ENCODE peak calls at places on chromosomes 2 and 18, in nine cellular contexts. One of them, this sample, is unnamed.

GRCh38 chr2:19879115-19879514 is 22.7 kb downstream of the TTC32 start:
- DNase-seq in colonic mucosa: no peak
- DNase-seq in dorsolateral prefrontal cortex: no peak
- DNase-seq in PC-3: no peak
- DNase-seq in pancreas: no peak
- DNase-seq in uterus: no peak
- DNase-seq in stomach: no peak
- DNase-seq in right lobe of liver: no peak
- DNase-seq in spleen: no peak
- DNase-seq in this sample: no peak

GRCh38 chr2:226792155-226792871 is 7.3 kb downstream of the IRS1 start:
- DNase-seq in colonic mucosa: peak; percentile 31
- DNase-seq in stomach: no peak
- DNase-seq in pancreas: no peak
- DNase-seq in PC-3: peak; percentile 23
- DNase-seq in uterus: no peak
- DNase-seq in dorsolateral prefrontal cortex: no peak
- DNase-seq in right lobe of liver: no peak
- DNase-seq in spleen: no peak
- DNase-seq in this sample: no peak

GRCh38 chr2:47898089-47898731 is 8.1 kb downstream of the FBXO11 start:
- DNase-seq in stomach: no peak
- DNase-seq in colonic mucosa: no peak
- DNase-seq in right lobe of liver: no peak
- DNase-seq in spleen: no peak
- DNase-seq in PC-3: no peak
- DNase-seq in uterus: no peak
- DNase-seq in dorsolateral prefrontal cortex: no peak
- DNase-seq in pancreas: no peak
- DNase-seq in this sample: no peak

GRCh38 chr2:158024288-158024898 is 77.3 kb upstream of the UPP2 start:
- DNase-seq in stomach: peak; percentile 54
- DNase-seq in dorsolateral prefrontal cortex: peak; percentile 41
- DNase-seq in right lobe of liver: peak; percentile 49
- DNase-seq in pancreas: peak; percentile 25
- DNase-seq in colonic mucosa: peak; percentile 56
- DNase-seq in PC-3: peak; percentile 74
- DNase-seq in uterus: no peak
- DNase-seq in spleen: no peak
- DNase-seq in this sample: no peak

GRCh38 chr2:140600116-140600515 is 1530.7 kb downstream of the LRP1B start:
- DNase-seq in uterus: no peak
- DNase-seq in colonic mucosa: no peak
- DNase-seq in stomach: no peak
- DNase-seq in dorsolateral prefrontal cortex: no peak
- DNase-seq in PC-3: peak; percentile 71
- DNase-seq in spleen: no peak
- DNase-seq in pancreas: no peak
- DNase-seq in right lobe of liver: no peak
- DNase-seq in this sample: no peak

GRCh38 chr2:73103018-73103542 is 9.7 kb downstream of the RAB11FIP5 start:
- DNase-seq in right lobe of liver: peak; percentile 11
- DNase-seq in dorsolateral prefrontal cortex: no peak
- DNase-seq in colonic mucosa: peak; percentile 36
- DNase-seq in spleen: no peak
- DNase-seq in pancreas: no peak
- DNase-seq in PC-3: no peak
- DNase-seq in uterus: no peak
- DNase-seq in stomach: no peak
- DNase-seq in this sample: no peak

GRCh38 chr2:24269270-24269669 is 91.1 kb downstream of the ITSN2 start:
- DNase-seq in dorsolateral prefrontal cortex: no peak
- DNase-seq in spleen: no peak
- DNase-seq in pancreas: no peak
- DNase-seq in stomach: no peak
- DNase-seq in uterus: no peak
- DNase-seq in PC-3: peak; percentile 86
- DNase-seq in colonic mucosa: no peak
- DNase-seq in right lobe of liver: no peak
- DNase-seq in this sample: no peak

GRCh38 chr2:62467475-62468321 is 38.3 kb downstream of the TMEM17 start:
- DNase-seq in spleen: no peak
- DNase-seq in uterus: no peak
- DNase-seq in stomach: no peak
- DNase-seq in right lobe of liver: peak; percentile 56
- DNase-seq in pancreas: no peak
- DNase-seq in colonic mucosa: no peak
- DNase-seq in dorsolateral prefrontal cortex: no peak
- DNase-seq in PC-3: no peak
- DNase-seq in this sample: no peak

GRCh38 chr2:207073791-207074678 is 91.7 kb downstream of the KLF7 start:
- DNase-seq in pancreas: no peak
- DNase-seq in colonic mucosa: no peak
- DNase-seq in PC-3: peak; percentile 13
- DNase-seq in spleen: no peak
- DNase-seq in stomach: no peak
- DNase-seq in right lobe of liver: peak; percentile 28
- DNase-seq in dorsolateral prefrontal cortex: no peak
- DNase-seq in uterus: no peak
- DNase-seq in this sample: no peak

GRCh38 chr18:36035253-36035652 is 32.1 kb downstream of the RPRD1A start:
- DNase-seq in colonic mucosa: no peak
- DNase-seq in PC-3: no peak
- DNase-seq in stomach: no peak
- DNase-seq in dorsolateral prefrontal cortex: no peak
- DNase-seq in spleen: no peak
- DNase-seq in right lobe of liver: no peak
- DNase-seq in uterus: no peak
- DNase-seq in pancreas: no peak
- DNase-seq in this sample: no peak

GRCh38 chr2:217785544-217786045 is 217.2 kb downstream of the TNS1 start:
- DNase-seq in colonic mucosa: peak; percentile 78
- DNase-seq in right lobe of liver: peak; percentile 67
- DNase-seq in uterus: peak; percentile 83
- DNase-seq in pancreas: peak; percentile 65
- DNase-seq in dorsolateral prefrontal cortex: peak; percentile 46
- DNase-seq in spleen: peak; percentile 91
- DNase-seq in PC-3: peak; percentile 81
- DNase-seq in stomach: peak; percentile 87
- DNase-seq in this sample: no peak

GRCh38 chr2:68643874-68644485 is 601 bp downstream of the PROKR1 start:
- DNase-seq in right lobe of liver: no peak
- DNase-seq in spleen: no peak
- DNase-seq in stomach: no peak
- DNase-seq in uterus: no peak
- DNase-seq in PC-3: no peak
- DNase-seq in dorsolateral prefrontal cortex: no peak
- DNase-seq in colonic mucosa: no peak
- DNase-seq in pancreas: no peak
- DNase-seq in this sample: no peak
- H3K4me3 ChIP-seq in right lobe of liver: peak overlapping the region; percentile 56
- H3K4me3 ChIP-seq in spleen: peak overlapping the region; percentile 71
- H3K4me3 ChIP-seq in stomach: peak overlapping the region; percentile 54
- H3K4me3 ChIP-seq in uterus: peak overlapping the region; percentile 30
- H3K4me3 ChIP-seq in PC-3: peak overlapping the region; percentile 71
- H3K4me3 ChIP-seq in dorsolateral prefrontal cortex: peak overlapping the region; percentile 68
- H3K4me3 ChIP-seq in colonic mucosa: peak overlapping the region; percentile 54
- H3K4me3 ChIP-seq in pancreas: no peak overlapping the region
- H3K4me3 ChIP-seq in this sample: peak overlapping the region; percentile 38

GRCh38 chr2:119516121-119516520 is 8.2 kb downstream of the SCTR start:
- DNase-seq in stomach: no peak
- DNase-seq in pancreas: no peak
- DNase-seq in uterus: no peak
- DNase-seq in spleen: no peak
- DNase-seq in dorsolateral prefrontal cortex: no peak
- DNase-seq in PC-3: no peak
- DNase-seq in colonic mucosa: no peak
- DNase-seq in right lobe of liver: no peak
- DNase-seq in this sample: no peak

GRCh38 chr2:119520696-119521436 is 3.4 kb downstream of the SCTR start:
- DNase-seq in spleen: no peak
- DNase-seq in dorsolateral prefrontal cortex: no peak
- DNase-seq in pancreas: no peak
- DNase-seq in stomach: no peak
- DNase-seq in uterus: no peak
- DNase-seq in PC-3: no peak
- DNase-seq in right lobe of liver: no peak
- DNase-seq in colonic mucosa: no peak
- DNase-seq in this sample: no peak

GRCh38 chr2:119521437-119521825 is 2.9 kb downstream of the SCTR start:
- DNase-seq in PC-3: no peak
- DNase-seq in spleen: no peak
- DNase-seq in stomach: no peak
- DNase-seq in right lobe of liver: no peak
- DNase-seq in dorsolateral prefrontal cortex: no peak
- DNase-seq in colonic mucosa: no peak
- DNase-seq in pancreas: no peak
- DNase-seq in uterus: no peak
- DNase-seq in this sample: no peak

GRCh38 chr2:119518401-119518800 is 5.9 kb downstream of the SCTR start:
- DNase-seq in colonic mucosa: no peak
- DNase-seq in dorsolateral prefrontal cortex: no peak
- DNase-seq in uterus: no peak
- DNase-seq in spleen: no peak
- DNase-seq in stomach: no peak
- DNase-seq in pancreas: no peak
- DNase-seq in PC-3: no peak
- DNase-seq in right lobe of liver: no peak
- DNase-seq in this sample: no peak

DNA sequence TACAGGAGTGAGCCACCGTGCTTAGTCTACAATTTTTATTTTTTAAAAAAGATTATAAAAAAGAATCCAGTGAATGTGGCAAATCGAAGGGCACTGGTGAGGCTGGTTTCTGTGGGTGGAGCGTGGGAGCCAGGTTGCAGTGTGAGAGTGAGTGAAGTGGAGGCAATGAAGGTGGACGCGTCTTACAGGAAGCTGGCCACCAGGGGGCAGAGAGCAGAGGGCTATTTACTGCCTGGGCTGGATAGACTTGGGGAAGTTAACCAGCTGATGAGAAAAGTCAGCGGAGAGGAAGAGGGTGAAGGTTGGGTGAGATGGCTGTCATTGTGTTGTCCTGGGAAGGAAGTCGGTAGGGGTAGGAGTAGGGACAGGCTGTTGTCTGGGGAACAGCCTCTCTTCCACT is 6.8 kb downstream of the SCTR start:
- DNase-seq in stomach: peak; percentile 84
- DNase-seq in colonic mucosa: peak; percentile 75
- DNase-seq in right lobe of liver: peak; percentile 77
- DNase-seq in dorsolateral prefrontal cortex: no peak
- DNase-seq in PC-3: peak; percentile 51
- DNase-seq in uterus: no peak
- DNase-seq in pancreas: peak; percentile 77
- DNase-seq in spleen: no peak
- DNase-seq in this sample: no peak
- TF ChIP-seq CTCF in stomach: peak; percentile 81
- TF ChIP-seq CTCF in colonic mucosa: peak; percentile 64
- TF ChIP-seq CTCF in right lobe of liver: peak; percentile 69
- TF ChIP-seq CTCF in dorsolateral prefrontal cortex: peak; percentile 54
- TF ChIP-seq CTCF in PC-3: peak; percentile 66
- TF ChIP-seq CTCF in uterus: peak; percentile 13
- TF ChIP-seq CTCF in pancreas: peak; percentile 69
- TF ChIP-seq CTCF in spleen: peak; percentile 60
- TF ChIP-seq CTCF in this sample: peak; percentile 72

DNA sequence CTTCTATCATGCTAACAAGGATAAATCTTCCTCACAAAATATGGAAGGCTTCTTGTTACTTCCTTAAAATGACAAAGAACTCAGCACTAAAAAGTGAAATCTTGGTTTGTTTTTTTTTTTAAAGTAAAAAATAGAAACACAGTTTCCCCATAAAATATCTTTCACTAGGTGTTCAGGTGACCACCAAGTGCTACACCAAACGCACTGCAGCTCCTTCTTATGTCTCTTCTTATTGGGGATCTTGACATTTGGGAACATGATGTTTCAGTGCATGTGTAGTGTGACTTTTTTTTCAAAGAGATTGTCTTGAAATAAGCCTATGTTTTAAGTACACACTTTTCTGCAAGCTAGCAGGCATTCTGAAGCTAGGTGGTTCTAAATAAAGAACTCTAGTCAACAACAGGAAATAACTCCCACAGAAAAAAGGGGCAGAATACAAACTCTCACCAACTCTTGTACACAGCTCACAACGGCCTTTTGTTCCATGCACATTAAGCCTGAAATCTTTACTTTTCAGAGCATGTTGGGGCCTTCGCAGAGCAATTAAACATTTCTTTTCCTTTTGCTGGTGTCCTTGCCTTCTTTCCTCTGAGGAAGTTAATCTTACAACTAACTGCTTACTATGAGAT is 13.2 kb upstream of the SERTAD2 start:
- DNase-seq in uterus: no peak
- DNase-seq in colonic mucosa: no peak
- DNase-seq in pancreas: no peak
- DNase-seq in spleen: no peak
- DNase-seq in dorsolateral prefrontal cortex: no peak
- DNase-seq in stomach: no peak
- DNase-seq in right lobe of liver: no peak
- DNase-seq in PC-3: no peak
- DNase-seq in this sample: no peak
- H3K4me3 ChIP-seq in uterus: no peak overlapping the region
- H3K4me3 ChIP-seq in colonic mucosa: no peak overlapping the region
- H3K4me3 ChIP-seq in pancreas: no peak overlapping the region
- H3K4me3 ChIP-seq in spleen: peak overlapping the region; percentile 2
- H3K4me3 ChIP-seq in dorsolateral prefrontal cortex: no peak overlapping the region
- H3K4me3 ChIP-seq in stomach: no peak overlapping the region
- H3K4me3 ChIP-seq in right lobe of liver: no peak overlapping the region
- H3K4me3 ChIP-seq in PC-3: no peak overlapping the region
- H3K4me3 ChIP-seq in this sample: no peak overlapping the region

GRCh38 chr2:118861242-118861641 is 13.8 kb upstream of the EN1 start:
- DNase-seq in dorsolateral prefrontal cortex: no peak
- DNase-seq in stomach: no peak
- DNase-seq in colonic mucosa: no peak
- DNase-seq in PC-3: no peak
- DNase-seq in right lobe of liver: no peak
- DNase-seq in pancreas: no peak
- DNase-seq in spleen: no peak
- DNase-seq in uterus: no peak
- DNase-seq in this sample: no peak

GRCh38 chr2:118860506-118860905 is 13.1 kb upstream of the EN1 start:
- DNase-seq in uterus: no peak
- DNase-seq in right lobe of liver: no peak
- DNase-seq in stomach: no peak
- DNase-seq in spleen: no peak
- DNase-seq in dorsolateral prefrontal cortex: no peak
- DNase-seq in pancreas: no peak
- DNase-seq in colonic mucosa: no peak
- DNase-seq in PC-3: peak; percentile 33
- DNase-seq in this sample: no peak

GRCh38 chr2:118861741-118862140 is 14.3 kb upstream of the EN1 start:
- DNase-seq in PC-3: no peak
- DNase-seq in pancreas: no peak
- DNase-seq in uterus: no peak
- DNase-seq in spleen: no peak
- DNase-seq in right lobe of liver: no peak
- DNase-seq in stomach: no peak
- DNase-seq in colonic mucosa: no peak
- DNase-seq in dorsolateral prefrontal cortex: no peak
- DNase-seq in this sample: no peak

GRCh38 chr2:118864207-118864606 is 16.8 kb upstream of the EN1 start:
- DNase-seq in stomach: no peak
- DNase-seq in spleen: no peak
- DNase-seq in right lobe of liver: no peak
- DNase-seq in pancreas: no peak
- DNase-seq in dorsolateral prefrontal cortex: no peak
- DNase-seq in colonic mucosa: no peak
- DNase-seq in PC-3: no peak
- DNase-seq in uterus: no peak
- DNase-seq in this sample: no peak

GRCh38 chr2:118865106-118865505 is 17.7 kb upstream of the EN1 start:
- DNase-seq in spleen: no peak
- DNase-seq in PC-3: peak; percentile 79
- DNase-seq in right lobe of liver: no peak
- DNase-seq in dorsolateral prefrontal cortex: no peak
- DNase-seq in uterus: no peak
- DNase-seq in pancreas: no peak
- DNase-seq in colonic mucosa: no peak
- DNase-seq in stomach: no peak
- DNase-seq in this sample: no peak
- TF ChIP-seq CTCF in spleen: peak; percentile 70
- TF ChIP-seq CTCF in PC-3: peak; percentile 84
- TF ChIP-seq CTCF in right lobe of liver: peak; percentile 47
- TF ChIP-seq CTCF in dorsolateral prefrontal cortex: peak; percentile 71
- TF ChIP-seq CTCF in uterus: peak; percentile 9
- TF ChIP-seq CTCF in pancreas: peak; percentile 48
- TF ChIP-seq CTCF in colonic mucosa: peak; percentile 38
- TF ChIP-seq CTCF in stomach: peak; percentile 18
- TF ChIP-seq CTCF in this sample: peak; percentile 71